ENCODE peak calls at places on chromosomes 6 and 20, in four cellular contexts. One of them, this sample, is unnamed.

GRCh38 chr6:158290040-158290439 is 22.2 kb upstream of the TULP4 start:
- DNase-seq in breast epithelium: no peak
- DNase-seq in heart right ventricle: no peak
- DNase-seq in hepatocyte: no peak
- DNase-seq in this sample: no peak

GRCh38 chr6:45479834-45480696 is 102.3 kb upstream of the SUPT3H start:
- DNase-seq in breast epithelium: no peak
- DNase-seq in heart right ventricle: no peak
- DNase-seq in hepatocyte: peak; percentile 8
- DNase-seq in this sample: no peak

GRCh38 chr20:44762466-44763140 is 16.9 kb downstream of the KCNK15 start:
- DNase-seq in heart right ventricle: peak; percentile 63
- DNase-seq in hepatocyte: no peak
- DNase-seq in breast epithelium: no peak
- DNase-seq in this sample: no peak

GRCh38 chr20:55143605-55144004 is 668.2 kb downstream of the DOK5 start:
- DNase-seq in heart right ventricle: no peak
- DNase-seq in breast epithelium: no peak
- DNase-seq in hepatocyte: peak; percentile 10
- DNase-seq in this sample: no peak

GRCh38 chr6:35139924-35140524 is 1.1 kb downstream of the TCP11 start:
- DNase-seq in breast epithelium: no peak
- DNase-seq in heart right ventricle: peak; percentile 55
- DNase-seq in hepatocyte: peak; percentile 78
- DNase-seq in this sample: no peak

GRCh38 chr6:125314019-125314581 is 12.3 kb upstream of the HDDC2 start:
- DNase-seq in hepatocyte: peak; percentile 80
- DNase-seq in breast epithelium: peak; percentile 59
- DNase-seq in heart right ventricle: peak; percentile 74
- DNase-seq in this sample: peak; percentile 54

GRCh38 chr20:36528176-36528874 is 13.0 kb upstream of the MYL9 start:
- DNase-seq in breast epithelium: no peak
- DNase-seq in hepatocyte: no peak
- DNase-seq in heart right ventricle: no peak
- DNase-seq in this sample: no peak

GRCh38 chr6:27592481-27593199 is 119.7 kb upstream of the ZNF184 start:
- DNase-seq in hepatocyte: peak; percentile 68
- DNase-seq in breast epithelium: no peak
- DNase-seq in heart right ventricle: no peak
- DNase-seq in this sample: no peak

GRCh38 chr20:7015257-7015656 is 247.8 kb downstream of the BMP2 start:
- DNase-seq in breast epithelium: no peak
- DNase-seq in heart right ventricle: no peak
- DNase-seq in hepatocyte: no peak
- DNase-seq in this sample: no peak

GRCh38 chr6:50608421-50608820 is 104.9 kb upstream of the TFAP2D start:
- DNase-seq in heart right ventricle: no peak
- DNase-seq in hepatocyte: no peak
- DNase-seq in breast epithelium: no peak
- DNase-seq in this sample: no peak

GRCh38 chr20:17925300-17925939 is 43.2 kb downstream of the SNX5 start:
- DNase-seq in hepatocyte: peak; percentile 78
- DNase-seq in heart right ventricle: no peak
- DNase-seq in breast epithelium: no peak
- DNase-seq in this sample: no peak

GRCh38 chr6:7137335-7138106 is 29.8 kb downstream of the RREB1 start:
- DNase-seq in hepatocyte: no peak
- DNase-seq in breast epithelium: no peak
- DNase-seq in heart right ventricle: peak; percentile 59
- DNase-seq in this sample: peak; percentile 72

GRCh38 chr6:37048851-37049734 is 43.6 kb downstream of the FGD2 start:
- DNase-seq in heart right ventricle: no peak
- DNase-seq in hepatocyte: peak; percentile 42
- DNase-seq in breast epithelium: no peak
- DNase-seq in this sample: no peak

GRCh38 chr6:46015119-46015968 is at the start of gene CLIC5:
- DNase-seq in hepatocyte: peak; percentile 57
- DNase-seq in breast epithelium: no peak
- DNase-seq in heart right ventricle: peak; percentile 79
- DNase-seq in this sample: peak; percentile 83

GRCh38 chr6:135254471-135254870 is 73.4 kb downstream of the MYB start:
- DNase-seq in hepatocyte: no peak
- DNase-seq in breast epithelium: no peak
- DNase-seq in heart right ventricle: no peak
- DNase-seq in this sample: no peak

GRCh38 chr6:39824030-39824926 is 32.1 kb downstream of the DAAM2 start:
- DNase-seq in hepatocyte: no peak
- DNase-seq in breast epithelium: no peak
- DNase-seq in heart right ventricle: no peak
- DNase-seq in this sample: peak; percentile 72

GRCh38 chr20:4987130-4987529 is 14.2 kb downstream of the SLC23A2 start:
- DNase-seq in heart right ventricle: no peak
- DNase-seq in hepatocyte: no peak
- DNase-seq in breast epithelium: no peak
- DNase-seq in this sample: no peak

GRCh38 chr6:31771992-31772358 is 5.2 kb downstream of the VWA7 start:
- DNase-seq in breast epithelium: no peak
- DNase-seq in hepatocyte: no peak
- DNase-seq in heart right ventricle: no peak
- DNase-seq in this sample: no peak

GRCh38 chr20:17647391-17648305 is 34.4 kb downstream of the RRBP1 start:
- DNase-seq in heart right ventricle: no peak
- DNase-seq in hepatocyte: no peak
- DNase-seq in breast epithelium: no peak
- DNase-seq in this sample: no peak

GRCh38 chr20:4154958-4155411 is 139.6 kb upstream of the RNF24 start:
- DNase-seq in hepatocyte: no peak
- DNase-seq in breast epithelium: no peak
- DNase-seq in heart right ventricle: peak; percentile 28
- DNase-seq in this sample: no peak

GRCh38 chr6:165098165-165098564 is 211.2 kb downstream of the C6orf118 start:
- DNase-seq in hepatocyte: no peak
- DNase-seq in breast epithelium: no peak
- DNase-seq in heart right ventricle: no peak
- DNase-seq in this sample: no peak

DNA sequence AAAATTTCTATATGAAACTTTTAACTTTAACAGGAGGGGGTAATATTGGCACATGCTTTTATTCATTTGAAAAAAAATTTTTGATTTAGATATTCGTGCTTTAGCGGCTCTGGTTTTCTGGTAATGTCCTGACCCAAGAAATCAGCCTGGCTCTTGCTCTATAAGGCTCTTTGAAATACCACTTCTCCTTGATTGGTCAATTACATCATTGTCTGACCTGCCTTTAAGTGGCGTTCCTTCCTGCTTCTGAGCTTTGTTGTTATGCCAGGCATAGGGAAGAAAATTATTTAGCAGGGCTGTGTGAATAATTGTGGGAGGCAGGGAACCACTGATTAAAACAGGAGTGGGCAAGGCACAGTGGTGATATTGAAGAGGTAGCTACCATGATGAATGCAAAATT is 3.9 kb downstream of the RNF144B start:
- DNase-seq in hepatocyte: no peak
- DNase-seq in heart right ventricle: no peak
- DNase-seq in breast epithelium: no peak
- DNase-seq in this sample: no peak
- H3K4me3 ChIP-seq in hepatocyte: no peak overlapping the region
- H3K4me3 ChIP-seq in heart right ventricle: no peak overlapping the region
- H3K4me3 ChIP-seq in breast epithelium: peak overlapping the region; percentile 65
- H3K4me3 ChIP-seq in this sample: peak overlapping the region; percentile 64

DNA sequence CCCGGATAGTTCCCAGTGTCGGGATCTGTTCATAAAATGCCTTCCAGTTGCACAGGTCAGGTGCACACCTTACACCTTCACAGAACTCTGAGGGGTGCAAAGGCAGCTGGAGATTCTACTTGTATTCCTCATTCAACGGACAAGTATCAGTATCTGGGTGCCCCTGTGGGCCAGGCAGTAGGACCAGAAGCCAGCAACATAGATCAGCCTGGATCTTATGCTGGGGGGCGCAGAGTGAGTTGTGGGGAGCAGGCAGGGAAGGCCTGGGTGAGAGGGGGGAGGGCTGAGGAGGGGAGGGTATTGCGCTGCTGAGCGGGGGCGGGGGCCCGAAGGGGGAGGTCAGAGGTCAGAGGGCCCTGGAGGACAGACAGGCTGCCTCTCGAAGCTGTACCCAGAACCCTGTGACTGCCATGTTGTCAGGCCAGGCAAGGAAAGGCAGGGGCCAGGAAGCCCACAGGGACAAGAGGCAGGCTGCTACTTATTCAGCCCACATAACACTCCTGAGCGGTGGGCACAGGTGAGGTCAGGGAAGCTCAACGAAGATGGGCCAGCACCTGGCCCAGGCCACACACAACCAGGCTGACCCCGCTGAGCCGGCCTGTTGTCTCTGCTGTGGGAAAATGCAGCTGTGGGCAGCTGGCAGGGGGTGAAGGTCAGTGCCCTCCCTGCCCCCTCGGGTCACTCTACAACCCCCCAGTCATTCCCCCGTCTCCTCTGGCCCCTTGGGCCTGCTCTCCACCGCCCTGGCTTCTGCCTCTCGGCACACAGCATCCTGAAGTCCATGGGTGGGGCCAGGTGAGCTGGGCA is 1.1 kb downstream of the OPRL1 start:
- DNase-seq in hepatocyte: no peak
- DNase-seq in breast epithelium: no peak
- DNase-seq in heart right ventricle: no peak
- DNase-seq in this sample: no peak
- H3K4me1 ChIP-seq in hepatocyte: peaks cover 19% of the 10 kb centered on the region
- H3K4me1 ChIP-seq in breast epithelium: peaks cover 9% of the 10 kb centered on the region
- H3K4me1 ChIP-seq in heart right ventricle: peaks cover 57% of the 10 kb centered on the region
- H3K4me1 ChIP-seq in this sample: peaks cover 13% of the 10 kb centered on the region

GRCh38 chr6:20409427-20409971 is 7.8 kb downstream of the E2F3 start:
- DNase-seq in heart right ventricle: no peak
- DNase-seq in hepatocyte: no peak
- DNase-seq in breast epithelium: no peak
- DNase-seq in this sample: no peak
- H3K4me3 ChIP-seq in heart right ventricle: peak overlapping the region; percentile 22
- H3K4me3 ChIP-seq in hepatocyte: no peak overlapping the region
- H3K4me3 ChIP-seq in breast epithelium: no peak overlapping the region
- H3K4me3 ChIP-seq in this sample: no peak overlapping the region

GRCh38 chr20:62248890-62249560 is 10.7 kb downstream of the OSBPL2 start:
- DNase-seq in breast epithelium: no peak
- DNase-seq in heart right ventricle: no peak
- DNase-seq in hepatocyte: no peak
- DNase-seq in this sample: no peak
- H3K4me1 ChIP-seq in breast epithelium: peaks cover 6% of the 10 kb centered on the region
- H3K4me1 ChIP-seq in heart right ventricle: peaks cover 39% of the 10 kb centered on the region
- H3K4me1 ChIP-seq in hepatocyte: no peaks in the 10 kb centered on the region
- H3K4me1 ChIP-seq in this sample: peaks cover 50% of the 10 kb centered on the region

GRCh38 chr6:33417903-33418689 is at the start of gene CUTA:
- DNase-seq in hepatocyte: peak; percentile 100
- DNase-seq in breast epithelium: peak; percentile 99
- DNase-seq in heart right ventricle: peak; percentile 99
- DNase-seq in this sample: peak; percentile 100

GRCh38 chr6:33420493-33421343 is 853 bp downstream of the SYNGAP1 start:
- DNase-seq in hepatocyte: no peak
- DNase-seq in breast epithelium: no peak
- DNase-seq in heart right ventricle: no peak
- DNase-seq in this sample: no peak

GRCh38 chr6:33419580-33420492 is at the start of gene SYNGAP1:
- DNase-seq in breast epithelium: no peak
- DNase-seq in heart right ventricle: peak; percentile 68
- DNase-seq in hepatocyte: peak; percentile 75
- DNase-seq in this sample: no peak

GRCh38 chr6:33417127-33417902 is 592 bp downstream of the CUTA start:
- DNase-seq in breast epithelium: no peak
- DNase-seq in heart right ventricle: no peak
- DNase-seq in hepatocyte: peak; percentile 61
- DNase-seq in this sample: no peak

GRCh38 chr6:33418690-33419291 is 884 bp upstream of the CUTA start:
- DNase-seq in breast epithelium: no peak
- DNase-seq in heart right ventricle: no peak
- DNase-seq in hepatocyte: no peak
- DNase-seq in this sample: no peak
- H3K4me3 ChIP-seq in breast epithelium: peak overlapping the region; percentile 70
- H3K4me3 ChIP-seq in heart right ventricle: peak overlapping the region; percentile 75
- H3K4me3 ChIP-seq in hepatocyte: peak overlapping the region; percentile 1
- H3K4me3 ChIP-seq in this sample: peak overlapping the region; percentile 49

GRCh38 chr6:71478834-71479541 is 190.4 kb downstream of the OGFRL1 start:
- DNase-seq in heart right ventricle: no peak
- DNase-seq in hepatocyte: no peak
- DNase-seq in breast epithelium: no peak
- DNase-seq in this sample: no peak
- H3K4me1 ChIP-seq in heart right ventricle: peaks cover 57% of the 10 kb centered on the region
- H3K4me1 ChIP-seq in hepatocyte: peaks cover 11% of the 10 kb centered on the region
- H3K4me1 ChIP-seq in breast epithelium: no peaks in the 10 kb centered on the region
- H3K4me1 ChIP-seq in this sample: peaks cover 22% of the 10 kb centered on the region

GRCh38 chr6:99426454-99426762 is 1.3 kb upstream of the PNISR start:
- DNase-seq in breast epithelium: no peak
- DNase-seq in hepatocyte: no peak
- DNase-seq in heart right ventricle: no peak
- DNase-seq in this sample: no peak
- H3K4me3 ChIP-seq in breast epithelium: peak overlapping the region; percentile 63
- H3K4me3 ChIP-seq in hepatocyte: peak overlapping the region; percentile 66
- H3K4me3 ChIP-seq in heart right ventricle: peak overlapping the region; percentile 67
- H3K4me3 ChIP-seq in this sample: peak overlapping the region; percentile 85

GRCh38 chr20:31715766-31716165 is 6.9 kb downstream of the BCL2L1 start:
- DNase-seq in heart right ventricle: no peak
- DNase-seq in hepatocyte: no peak
- DNase-seq in breast epithelium: no peak
- DNase-seq in this sample: no peak

GRCh38 chr20:31716351-31716750 is 6.3 kb downstream of the BCL2L1 start:
- DNase-seq in breast epithelium: no peak
- DNase-seq in heart right ventricle: no peak
- DNase-seq in hepatocyte: no peak
- DNase-seq in this sample: no peak

GRCh38 chr20:31718952-31719643 is 3.6 kb downstream of the BCL2L1 start:
- DNase-seq in heart right ventricle: no peak
- DNase-seq in hepatocyte: peak; percentile 80
- DNase-seq in breast epithelium: no peak
- DNase-seq in this sample: no peak

GRCh38 chr20:31716818-31717477 is 5.7 kb downstream of the BCL2L1 start:
- DNase-seq in breast epithelium: no peak
- DNase-seq in hepatocyte: no peak
- DNase-seq in heart right ventricle: no peak
- DNase-seq in this sample: no peak

GRCh38 chr20:31717478-31717946 is 5.2 kb downstream of the BCL2L1 start:
- DNase-seq in hepatocyte: no peak
- DNase-seq in heart right ventricle: no peak
- DNase-seq in breast epithelium: no peak
- DNase-seq in this sample: no peak
- H3K4me1 ChIP-seq in hepatocyte: peaks cover 60% of the 10 kb centered on the region
- H3K4me1 ChIP-seq in heart right ventricle: peaks cover 87% of the 10 kb centered on the region
- H3K4me1 ChIP-seq in breast epithelium: peaks cover 55% of the 10 kb centered on the region
- H3K4me1 ChIP-seq in this sample: peaks cover 67% of the 10 kb centered on the region

GRCh38 chr20:8153281-8153908 is 21.3 kb downstream of the PLCB1 start:
- DNase-seq in breast epithelium: no peak
- DNase-seq in hepatocyte: no peak
- DNase-seq in heart right ventricle: no peak
- DNase-seq in this sample: peak; percentile 9
- H3K4me3 ChIP-seq in breast epithelium: no peak overlapping the region
- H3K4me3 ChIP-seq in hepatocyte: no peak overlapping the region
- H3K4me3 ChIP-seq in heart right ventricle: no peak overlapping the region
- H3K4me3 ChIP-seq in this sample: no peak overlapping the region

GRCh38 chr20:62148908-62149314 is 5.3 kb downstream of the SS18L1 start:
- DNase-seq in breast epithelium: no peak
- DNase-seq in heart right ventricle: no peak
- DNase-seq in hepatocyte: no peak
- DNase-seq in this sample: no peak
- H3K4me1 ChIP-seq in breast epithelium: peaks cover 4% of the 10 kb centered on the region
- H3K4me1 ChIP-seq in heart right ventricle: peaks cover 46% of the 10 kb centered on the region
- H3K4me1 ChIP-seq in hepatocyte: peaks cover 12% of the 10 kb centered on the region
- H3K4me1 ChIP-seq in this sample: peaks cover 32% of the 10 kb centered on the region